ENCODE peak calls at places on chromosomes 11 and 22, in seven cellular contexts. One of them, this sample, is unnamed.
A peak's percentile ranks its signal among the peaks of the same experiment; 100 is the strongest.

GRCh38 chr11:1771700-1772099 is 8.0 kb upstream of the CTSD start:
- DNase-seq in heart left ventricle: peak; percentile 49
- DNase-seq in gastrocnemius medialis: no peak
- DNase-seq in CD8-positive, alpha-beta T cell: no peak
- DNase-seq in spleen: peak; percentile 79
- DNase-seq in PC-9: peak; percentile 44
- DNase-seq in A549: no peak
- DNase-seq in this sample: no peak

GRCh38 chr22:43272869-43273318 is 70.3 kb downstream of the SCUBE1 start:
- DNase-seq in CD8-positive, alpha-beta T cell: no peak
- DNase-seq in A549: no peak
- DNase-seq in spleen: no peak
- DNase-seq in PC-9: no peak
- DNase-seq in heart left ventricle: no peak
- DNase-seq in gastrocnemius medialis: no peak
- DNase-seq in this sample: no peak

GRCh38 chr11:134510171-134510570 is 98.1 kb upstream of the B3GAT1 start:
- DNase-seq in gastrocnemius medialis: no peak
- DNase-seq in CD8-positive, alpha-beta T cell: no peak
- DNase-seq in heart left ventricle: no peak
- DNase-seq in PC-9: no peak
- DNase-seq in spleen: no peak
- DNase-seq in A549: no peak
- DNase-seq in this sample: no peak

GRCh38 chr11:45489281-45489906 is 176.0 kb downstream of the CHST1 start:
- DNase-seq in gastrocnemius medialis: no peak
- DNase-seq in CD8-positive, alpha-beta T cell: no peak
- DNase-seq in PC-9: no peak
- DNase-seq in A549: no peak
- DNase-seq in spleen: no peak
- DNase-seq in heart left ventricle: no peak
- DNase-seq in this sample: no peak

GRCh38 chr22:43413826-43414225 is 2.0 kb downstream of the MPPED1 start:
- DNase-seq in A549: no peak
- DNase-seq in PC-9: no peak
- DNase-seq in heart left ventricle: no peak
- DNase-seq in CD8-positive, alpha-beta T cell: no peak
- DNase-seq in spleen: no peak
- DNase-seq in gastrocnemius medialis: no peak
- DNase-seq in this sample: no peak

GRCh38 chr11:118434553-118435232 is 1.6 kb upstream of the KMT2A start:
- DNase-seq in heart left ventricle: no peak
- DNase-seq in gastrocnemius medialis: peak; percentile 2
- DNase-seq in A549: no peak
- DNase-seq in spleen: peak; percentile 82
- DNase-seq in CD8-positive, alpha-beta T cell: peak; percentile 65
- DNase-seq in PC-9: no peak
- DNase-seq in this sample: peak; percentile 8

GRCh38 chr11:81377418-81377817 is 1356.2 kb downstream of the FAM181B start:
- DNase-seq in gastrocnemius medialis: no peak
- DNase-seq in CD8-positive, alpha-beta T cell: no peak
- DNase-seq in spleen: no peak
- DNase-seq in heart left ventricle: no peak
- DNase-seq in PC-9: no peak
- DNase-seq in A549: no peak
- DNase-seq in this sample: no peak

GRCh38 chr11:117519590-117519989 is 191.9 kb downstream of the CEP164 start:
- DNase-seq in CD8-positive, alpha-beta T cell: no peak
- DNase-seq in A549: no peak
- DNase-seq in heart left ventricle: no peak
- DNase-seq in gastrocnemius medialis: no peak
- DNase-seq in spleen: no peak
- DNase-seq in PC-9: no peak
- DNase-seq in this sample: no peak

GRCh38 chr11:104432526-104432925 is 268.6 kb upstream of the PDGFD start:
- DNase-seq in gastrocnemius medialis: no peak
- DNase-seq in heart left ventricle: no peak
- DNase-seq in spleen: no peak
- DNase-seq in A549: no peak
- DNase-seq in CD8-positive, alpha-beta T cell: no peak
- DNase-seq in PC-9: peak; percentile 59
- DNase-seq in this sample: no peak

GRCh38 chr11:62108017-62108750 is 15.6 kb upstream of the INCENP start:
- DNase-seq in heart left ventricle: no peak
- DNase-seq in PC-9: peak; percentile 53
- DNase-seq in CD8-positive, alpha-beta T cell: peak; percentile 54
- DNase-seq in A549: peak; percentile 49
- DNase-seq in gastrocnemius medialis: no peak
- DNase-seq in spleen: no peak
- DNase-seq in this sample: no peak

GRCh38 chr11:56990702-56991101 is 2.0 kb downstream of the OR5AK2 start:
- DNase-seq in A549: no peak
- DNase-seq in heart left ventricle: no peak
- DNase-seq in gastrocnemius medialis: no peak
- DNase-seq in PC-9: no peak
- DNase-seq in CD8-positive, alpha-beta T cell: no peak
- DNase-seq in spleen: no peak
- DNase-seq in this sample: no peak

GRCh38 chr11:108289699-108290098 is 66.8 kb downstream of the ATM start:
- DNase-seq in A549: no peak
- DNase-seq in spleen: peak; percentile 66
- DNase-seq in gastrocnemius medialis: no peak
- DNase-seq in PC-9: no peak
- DNase-seq in CD8-positive, alpha-beta T cell: no peak
- DNase-seq in heart left ventricle: no peak
- DNase-seq in this sample: no peak

GRCh38 chr11:118102721-118103261 is 16.0 kb upstream of the SMIM35 start:
- DNase-seq in PC-9: peak; percentile 33
- DNase-seq in CD8-positive, alpha-beta T cell: no peak
- DNase-seq in A549: no peak
- DNase-seq in spleen: no peak
- DNase-seq in heart left ventricle: no peak
- DNase-seq in gastrocnemius medialis: no peak
- DNase-seq in this sample: no peak

GRCh38 chr22:48558606-48559402 is 1268.9 kb downstream of the BRD1 start:
- DNase-seq in PC-9: no peak
- DNase-seq in spleen: no peak
- DNase-seq in CD8-positive, alpha-beta T cell: no peak
- DNase-seq in heart left ventricle: peak; percentile 61
- DNase-seq in gastrocnemius medialis: no peak
- DNase-seq in A549: no peak
- DNase-seq in this sample: no peak

GRCh38 chr11:35167451-35167954 is 28.5 kb downstream of the CD44 start:
- DNase-seq in A549: no peak
- DNase-seq in spleen: no peak
- DNase-seq in gastrocnemius medialis: no peak
- DNase-seq in PC-9: no peak
- DNase-seq in CD8-positive, alpha-beta T cell: no peak
- DNase-seq in heart left ventricle: no peak
- DNase-seq in this sample: no peak

GRCh38 chr22:39908737-39909136 is 7.9 kb downstream of the GRAP2 start:
- DNase-seq in gastrocnemius medialis: no peak
- DNase-seq in spleen: no peak
- DNase-seq in heart left ventricle: no peak
- DNase-seq in A549: no peak
- DNase-seq in CD8-positive, alpha-beta T cell: no peak
- DNase-seq in PC-9: no peak
- DNase-seq in this sample: no peak

GRCh38 chr11:1548221-1549070 is 23.6 kb downstream of the DUSP8 start:
- DNase-seq in PC-9: peak; percentile 68
- DNase-seq in gastrocnemius medialis: peak; percentile 75
- DNase-seq in A549: peak; percentile 87
- DNase-seq in heart left ventricle: peak; percentile 82
- DNase-seq in spleen: no peak
- DNase-seq in CD8-positive, alpha-beta T cell: no peak
- DNase-seq in this sample: no peak

GRCh38 chr22:35712672-35713071 is 5.0 kb upstream of the APOL5 start:
- DNase-seq in heart left ventricle: no peak
- DNase-seq in spleen: no peak
- DNase-seq in A549: no peak
- DNase-seq in gastrocnemius medialis: no peak
- DNase-seq in CD8-positive, alpha-beta T cell: no peak
- DNase-seq in PC-9: no peak
- DNase-seq in this sample: no peak

GRCh38 chr22:33401291-33401690 is 343.1 kb upstream of the SYN3 start:
- DNase-seq in A549: no peak
- DNase-seq in spleen: no peak
- DNase-seq in PC-9: no peak
- DNase-seq in CD8-positive, alpha-beta T cell: no peak
- DNase-seq in gastrocnemius medialis: no peak
- DNase-seq in heart left ventricle: no peak
- DNase-seq in this sample: no peak

GRCh38 chr11:4848908-4849307 is at the start of gene OR51S1:
- DNase-seq in heart left ventricle: no peak
- DNase-seq in A549: no peak
- DNase-seq in gastrocnemius medialis: no peak
- DNase-seq in spleen: no peak
- DNase-seq in PC-9: no peak
- DNase-seq in CD8-positive, alpha-beta T cell: no peak
- DNase-seq in this sample: no peak

GRCh38 chr22:22710719-22711531 is 66.5 kb downstream of the GGTLC2 start:
- DNase-seq in heart left ventricle: peak; percentile 77
- DNase-seq in A549: peak; percentile 46
- DNase-seq in PC-9: no peak
- DNase-seq in CD8-positive, alpha-beta T cell: peak; percentile 90
- DNase-seq in spleen: peak; percentile 92
- DNase-seq in gastrocnemius medialis: peak; percentile 12
- DNase-seq in this sample: peak; percentile 75

DNA sequence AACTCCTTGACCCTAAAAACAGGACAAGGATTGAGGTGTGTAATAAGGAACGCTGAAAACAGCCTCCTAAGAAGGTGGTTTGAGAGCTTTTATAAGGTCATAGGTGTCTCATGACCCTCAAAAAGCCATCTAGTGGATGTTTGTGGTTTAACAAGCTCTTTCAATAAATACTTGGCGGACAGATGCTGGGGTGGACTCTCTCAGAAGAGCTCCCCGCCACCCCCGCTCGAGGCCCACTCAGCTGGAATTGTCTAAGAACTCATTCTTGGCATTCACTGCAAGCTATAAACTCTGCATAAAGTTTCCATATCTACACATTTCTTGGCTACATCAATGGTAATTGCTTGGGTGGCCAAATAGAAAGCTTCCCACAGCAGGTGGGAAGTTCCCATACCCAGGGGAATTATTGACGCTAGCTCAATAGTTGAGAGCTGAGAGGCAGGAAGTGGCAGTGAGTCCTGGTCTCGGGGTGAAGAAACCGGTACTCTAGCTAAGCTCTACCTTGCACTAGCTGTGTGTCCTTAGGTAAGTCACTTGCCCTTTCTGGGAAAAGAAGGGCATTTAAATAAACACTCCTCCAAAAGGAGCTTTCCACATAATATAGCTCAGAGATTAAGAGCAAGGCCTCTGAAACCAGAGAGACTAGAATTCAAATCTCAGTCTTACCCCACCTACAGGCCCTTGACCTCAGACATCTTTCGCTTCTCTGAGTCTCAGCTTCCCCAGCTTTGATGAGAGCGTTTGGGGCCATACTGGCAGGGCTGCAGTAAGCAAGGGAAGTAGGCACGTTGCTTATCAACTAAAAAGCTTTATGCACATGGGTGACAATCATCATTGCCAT is 6.4 kb downstream of the MS4A15 start:
- DNase-seq in PC-9: no peak
- DNase-seq in gastrocnemius medialis: no peak
- DNase-seq in heart left ventricle: no peak
- DNase-seq in spleen: peak; percentile 47
- DNase-seq in CD8-positive, alpha-beta T cell: no peak
- DNase-seq in A549: no peak
- DNase-seq in this sample: no peak
- TF ChIP-seq CTCF in PC-9: peak; percentile 63
- TF ChIP-seq CTCF in gastrocnemius medialis: no peak
- TF ChIP-seq CTCF in heart left ventricle: peak; percentile 14
- TF ChIP-seq CTCF in spleen: no peak
- TF ChIP-seq CTCF in CD8-positive, alpha-beta T cell: no peak
- TF ChIP-seq CTCF in A549: peak; percentile 33
- TF ChIP-seq CTCF in this sample: no peak

DNA sequence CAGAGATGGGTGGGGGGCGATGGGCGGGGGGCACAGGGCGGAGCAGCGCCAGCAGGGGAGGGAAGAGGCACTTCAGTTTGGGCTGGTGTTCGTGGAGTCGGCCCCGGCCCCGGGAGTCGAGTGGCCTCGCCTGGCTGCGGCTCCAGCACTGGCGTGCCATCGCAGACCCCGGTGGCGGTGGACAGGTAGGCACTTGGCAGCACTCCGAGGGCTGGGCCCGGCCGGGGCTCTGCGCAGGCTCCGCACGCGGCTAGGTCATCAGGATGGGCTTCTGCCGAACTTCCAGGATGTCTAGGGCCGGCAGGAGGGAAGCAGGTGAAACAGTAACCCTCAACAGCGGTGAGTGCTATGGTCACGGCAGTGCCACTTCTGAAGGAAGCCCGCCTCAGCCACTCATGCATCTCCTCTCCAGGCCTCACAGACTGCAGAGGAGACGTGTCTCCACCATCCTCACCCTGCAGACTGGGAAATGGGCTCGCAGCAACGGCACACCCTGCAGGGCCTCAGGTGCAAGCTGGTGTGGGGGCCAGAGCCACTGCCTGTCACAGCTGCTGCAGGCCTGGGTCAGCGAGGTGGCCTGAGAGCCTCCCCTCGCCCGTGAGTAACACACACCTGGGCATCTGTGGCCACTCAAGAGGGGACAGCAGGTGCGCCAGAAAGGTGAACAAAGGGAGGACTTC is 33.3 kb downstream of the NUP50 start:
- DNase-seq in PC-9: no peak
- DNase-seq in spleen: peak; percentile 64
- DNase-seq in CD8-positive, alpha-beta T cell: no peak
- DNase-seq in gastrocnemius medialis: no peak
- DNase-seq in heart left ventricle: peak; percentile 59
- DNase-seq in A549: no peak
- DNase-seq in this sample: no peak
- H3K27ac ChIP-seq in PC-9: no peak overlapping the region
- H3K27ac ChIP-seq in spleen: no peak overlapping the region
- H3K27ac ChIP-seq in CD8-positive, alpha-beta T cell: no peak overlapping the region
- H3K27ac ChIP-seq in gastrocnemius medialis: no peak overlapping the region
- H3K27ac ChIP-seq in heart left ventricle: no peak overlapping the region
- H3K27ac ChIP-seq in A549: no peak overlapping the region
- H3K27ac ChIP-seq in this sample: no peak overlapping the region

DNA sequence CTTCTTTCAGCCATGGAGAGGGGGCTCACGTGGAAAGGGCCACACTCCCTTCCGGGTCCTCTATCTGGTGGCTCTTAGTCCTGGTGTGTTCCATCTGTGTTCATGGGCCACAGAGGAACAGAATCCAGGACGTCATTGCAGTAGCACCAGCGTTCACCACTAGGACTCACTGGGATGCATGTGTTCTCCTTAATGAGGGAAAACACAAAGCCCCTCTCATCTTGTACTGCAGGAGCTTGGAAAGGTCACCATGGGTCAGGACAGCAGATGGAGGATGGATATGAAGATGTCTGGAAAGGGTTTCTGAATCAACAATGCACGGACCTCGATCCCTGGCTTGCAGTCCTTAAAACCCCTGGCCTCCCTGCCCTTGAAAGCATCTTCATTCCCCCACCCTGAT is 113.8 kb upstream of the THY1 start:
- DNase-seq in heart left ventricle: no peak
- DNase-seq in spleen: no peak
- DNase-seq in CD8-positive, alpha-beta T cell: no peak
- DNase-seq in gastrocnemius medialis: no peak
- DNase-seq in PC-9: no peak
- DNase-seq in A549: no peak
- DNase-seq in this sample: no peak
- TF ChIP-seq CTCF in heart left ventricle: no peak
- TF ChIP-seq CTCF in spleen: no peak
- TF ChIP-seq CTCF in CD8-positive, alpha-beta T cell: no peak
- TF ChIP-seq CTCF in gastrocnemius medialis: no peak
- TF ChIP-seq CTCF in PC-9: no peak
- TF ChIP-seq CTCF in A549: no peak
- TF ChIP-seq CTCF in this sample: no peak

GRCh38 chr22:25139062-25139461 is 60.6 kb upstream of the CRYBB3 start:
- DNase-seq in PC-9: no peak
- DNase-seq in heart left ventricle: peak; percentile 75
- DNase-seq in A549: no peak
- DNase-seq in gastrocnemius medialis: no peak
- DNase-seq in spleen: no peak
- DNase-seq in CD8-positive, alpha-beta T cell: no peak
- DNase-seq in this sample: no peak
- H3K27ac ChIP-seq in PC-9: no peak overlapping the region
- H3K27ac ChIP-seq in heart left ventricle: no peak overlapping the region
- H3K27ac ChIP-seq in A549: no peak overlapping the region
- H3K27ac ChIP-seq in gastrocnemius medialis: peak overlapping the region; percentile 86
- H3K27ac ChIP-seq in spleen: no peak overlapping the region
- H3K27ac ChIP-seq in CD8-positive, alpha-beta T cell: no peak overlapping the region
- H3K27ac ChIP-seq in this sample: no peak overlapping the region